ENCODE peak calls at places on chromosomes 11 and 22, in five cellular contexts. One of them, this sample, is unnamed.

GRCh38 chr22:36331912-36332622 is 55.7 kb downstream of the MYH9 start:
- DNase-seq in chondrocyte: no peak
- DNase-seq in tibial nerve: peak
- DNase-seq in right lobe of liver: peak
- DNase-seq in A549: peak
- DNase-seq in this sample: no peak

GRCh38 chr22:41286639-41287091 is 678 bp upstream of the RANGAP1 start:
- DNase-seq in tibial nerve: peak
- DNase-seq in A549: no peak
- DNase-seq in chondrocyte: no peak
- DNase-seq in right lobe of liver: peak
- DNase-seq in this sample: no peak

GRCh38 chr22:48894804-48895250 is 932.8 kb downstream of the BRD1 start:
- DNase-seq in right lobe of liver: no peak
- DNase-seq in chondrocyte: peak
- DNase-seq in tibial nerve: no peak
- DNase-seq in A549: no peak
- DNase-seq in this sample: peak

GRCh38 chr22:50232481-50233151 is 12.2 kb downstream of the TUBGCP6 start:
- DNase-seq in right lobe of liver: no peak
- DNase-seq in tibial nerve: no peak
- DNase-seq in chondrocyte: no peak
- DNase-seq in A549: no peak
- DNase-seq in this sample: no peak

GRCh38 chr11:30786392-30787120 is 200.4 kb upstream of the MPPED2 start:
- DNase-seq in chondrocyte: no peak
- DNase-seq in tibial nerve: no peak
- DNase-seq in right lobe of liver: no peak
- DNase-seq in A549: no peak
- DNase-seq in this sample: no peak

GRCh38 chr22:23763579-23764331 is 965 bp downstream of the C22orf15 start:
- DNase-seq in chondrocyte: no peak
- DNase-seq in A549: no peak
- DNase-seq in tibial nerve: no peak
- DNase-seq in right lobe of liver: no peak
- DNase-seq in this sample: no peak

GRCh38 chr22:40401532-40401931 is 31.1 kb downstream of the SGSM3 start:
- DNase-seq in chondrocyte: no peak
- DNase-seq in tibial nerve: no peak
- DNase-seq in right lobe of liver: no peak
- DNase-seq in A549: no peak
- DNase-seq in this sample: no peak

GRCh38 chr11:117670443-117670842 is 126.6 kb downstream of the DSCAML1 start:
- DNase-seq in right lobe of liver: no peak
- DNase-seq in chondrocyte: no peak
- DNase-seq in tibial nerve: no peak
- DNase-seq in A549: no peak
- DNase-seq in this sample: no peak

GRCh38 chr11:17221968-17222367 is 14.2 kb upstream of the PIK3C2A start:
- DNase-seq in chondrocyte: no peak
- DNase-seq in right lobe of liver: no peak
- DNase-seq in A549: no peak
- DNase-seq in tibial nerve: no peak
- DNase-seq in this sample: no peak

GRCh38 chr11:1566381-1567051 is 5.6 kb downstream of the DUSP8 start:
- DNase-seq in right lobe of liver: peak
- DNase-seq in tibial nerve: no peak
- DNase-seq in chondrocyte: peak
- DNase-seq in A549: no peak
- DNase-seq in this sample: no peak

GRCh38 chr11:1565904-1566247 is 6.2 kb downstream of the DUSP8 start:
- DNase-seq in tibial nerve: no peak
- DNase-seq in right lobe of liver: no peak
- DNase-seq in chondrocyte: no peak
- DNase-seq in A549: no peak
- DNase-seq in this sample: no peak

GRCh38 chr11:1568451-1568911 is 3.6 kb downstream of the DUSP8 start:
- DNase-seq in A549: no peak
- DNase-seq in right lobe of liver: peak
- DNase-seq in tibial nerve: no peak
- DNase-seq in chondrocyte: peak
- DNase-seq in this sample: no peak

GRCh38 chr11:1567721-1568100 is 4.4 kb downstream of the DUSP8 start:
- DNase-seq in tibial nerve: no peak
- DNase-seq in A549: no peak
- DNase-seq in right lobe of liver: no peak
- DNase-seq in chondrocyte: peak
- DNase-seq in this sample: no peak

GRCh38 chr11:1567052-1567720 is 4.9 kb downstream of the DUSP8 start:
- DNase-seq in chondrocyte: peak
- DNase-seq in A549: no peak
- DNase-seq in tibial nerve: no peak
- DNase-seq in right lobe of liver: no peak
- DNase-seq in this sample: no peak
- TF ChIP-seq CTCF in chondrocyte: no peak
- TF ChIP-seq CTCF in A549: peak
- TF ChIP-seq CTCF in tibial nerve: no peak
- TF ChIP-seq CTCF in right lobe of liver: no peak
- TF ChIP-seq CTCF in this sample: no peak

DNA sequence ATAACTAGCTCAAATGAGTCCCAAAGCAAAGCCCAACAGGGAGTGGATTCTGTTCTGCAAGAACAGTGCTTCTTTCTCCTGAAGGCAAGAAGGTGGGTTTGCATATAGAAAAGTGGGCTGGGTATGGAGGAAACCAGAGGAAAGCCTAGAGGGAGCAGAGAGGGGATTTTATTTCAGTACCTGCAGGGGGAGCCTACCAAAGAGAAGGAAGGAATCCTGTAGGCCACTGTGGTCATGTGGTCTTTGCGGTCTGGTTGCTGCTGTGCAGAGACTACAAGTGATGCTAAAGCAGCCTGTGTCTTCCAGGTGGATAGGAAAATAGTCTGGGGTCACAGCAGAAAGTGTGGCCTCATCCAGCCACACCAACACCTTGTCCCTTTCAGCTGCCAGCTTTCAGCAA is 33.2 kb upstream of the ZBTB16 start:
- DNase-seq in A549: no peak
- DNase-seq in right lobe of liver: no peak
- DNase-seq in tibial nerve: no peak
- DNase-seq in chondrocyte: no peak
- DNase-seq in this sample: no peak
- TF ChIP-seq CTCF in A549: no peak
- TF ChIP-seq CTCF in right lobe of liver: no peak
- TF ChIP-seq CTCF in tibial nerve: no peak
- TF ChIP-seq CTCF in chondrocyte: peak
- TF ChIP-seq CTCF in this sample: no peak

GRCh38 chr11:69085490-69086095 is 36.9 kb downstream of the TPCN2 start:
- DNase-seq in A549: no peak
- DNase-seq in right lobe of liver: no peak
- DNase-seq in tibial nerve: no peak
- DNase-seq in chondrocyte: no peak
- DNase-seq in this sample: no peak

GRCh38 chr11:69086741-69087524 is 38.2 kb downstream of the TPCN2 start:
- DNase-seq in A549: no peak
- DNase-seq in chondrocyte: no peak
- DNase-seq in right lobe of liver: no peak
- DNase-seq in tibial nerve: no peak
- DNase-seq in this sample: no peak

GRCh38 chr11:69087811-69088210 is 39.1 kb downstream of the TPCN2 start:
- DNase-seq in right lobe of liver: no peak
- DNase-seq in A549: no peak
- DNase-seq in tibial nerve: no peak
- DNase-seq in chondrocyte: no peak
- DNase-seq in this sample: no peak

GRCh38 chr11:69084371-69084770 is 35.6 kb downstream of the TPCN2 start:
- DNase-seq in tibial nerve: no peak
- DNase-seq in chondrocyte: no peak
- DNase-seq in A549: no peak
- DNase-seq in right lobe of liver: no peak
- DNase-seq in this sample: no peak

DNA sequence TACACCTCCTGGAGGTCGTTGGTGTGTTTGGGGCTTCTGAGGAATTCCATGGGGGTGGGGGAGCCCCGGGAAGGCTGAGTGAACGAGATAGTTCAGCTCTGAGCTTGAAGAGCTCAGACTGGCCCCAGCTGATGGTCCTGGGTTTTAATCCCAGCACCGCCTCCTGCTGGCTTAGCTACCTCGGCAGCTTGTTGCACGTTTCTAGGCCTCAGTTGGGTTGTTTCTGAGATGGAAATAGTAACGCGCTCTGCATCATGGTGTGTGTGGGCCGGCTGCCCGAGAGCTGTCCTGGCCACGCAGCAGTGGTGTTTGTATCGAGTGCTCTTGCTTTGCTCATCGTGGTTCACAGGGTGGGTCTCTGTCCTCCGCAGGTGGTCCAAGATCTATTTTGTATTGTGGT is 37.4 kb downstream of the TPCN2 start:
- DNase-seq in right lobe of liver: no peak
- DNase-seq in chondrocyte: no peak
- DNase-seq in tibial nerve: peak
- DNase-seq in A549: no peak
- DNase-seq in this sample: no peak
- TF ChIP-seq CTCF in right lobe of liver: no peak
- TF ChIP-seq CTCF in chondrocyte: peak
- TF ChIP-seq CTCF in tibial nerve: no peak
- TF ChIP-seq CTCF in A549: no peak
- TF ChIP-seq CTCF in this sample: no peak

GRCh38 chr11:110447897-110448522 is 18.3 kb downstream of the FDX1 start:
- DNase-seq in A549: no peak
- DNase-seq in right lobe of liver: no peak
- DNase-seq in chondrocyte: no peak
- DNase-seq in tibial nerve: no peak
- DNase-seq in this sample: no peak
- TF ChIP-seq CTCF in A549: peak
- TF ChIP-seq CTCF in right lobe of liver: peak
- TF ChIP-seq CTCF in chondrocyte: peak
- TF ChIP-seq CTCF in tibial nerve: peak
- TF ChIP-seq CTCF in this sample: peak

DNA sequence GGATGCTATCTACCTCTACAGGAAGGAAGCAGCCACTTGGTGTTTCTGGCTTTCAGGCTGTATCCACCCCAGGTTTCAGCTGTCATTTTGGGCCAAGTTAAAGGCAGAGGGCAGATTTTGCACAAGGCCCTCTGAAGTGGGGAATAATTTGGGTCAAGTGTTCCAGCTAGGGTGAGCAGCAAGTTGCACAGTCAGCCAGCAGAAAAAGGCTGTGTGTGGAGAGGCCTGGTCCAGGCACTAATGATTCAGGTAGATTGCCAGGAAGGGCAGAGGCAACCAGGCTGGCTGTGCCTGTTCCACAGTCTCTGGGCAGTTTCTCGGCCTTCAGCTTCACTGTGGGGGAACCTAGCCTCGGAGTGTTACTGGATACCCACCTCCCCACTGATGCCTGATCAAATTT is 8.6 kb upstream of the ELF5 start:
- DNase-seq in tibial nerve: no peak
- DNase-seq in right lobe of liver: no peak
- DNase-seq in chondrocyte: no peak
- DNase-seq in A549: no peak
- DNase-seq in this sample: no peak
- TF ChIP-seq CTCF in tibial nerve: no peak
- TF ChIP-seq CTCF in right lobe of liver: no peak
- TF ChIP-seq CTCF in chondrocyte: no peak
- TF ChIP-seq CTCF in A549: no peak
- TF ChIP-seq CTCF in this sample: no peak

DNA sequence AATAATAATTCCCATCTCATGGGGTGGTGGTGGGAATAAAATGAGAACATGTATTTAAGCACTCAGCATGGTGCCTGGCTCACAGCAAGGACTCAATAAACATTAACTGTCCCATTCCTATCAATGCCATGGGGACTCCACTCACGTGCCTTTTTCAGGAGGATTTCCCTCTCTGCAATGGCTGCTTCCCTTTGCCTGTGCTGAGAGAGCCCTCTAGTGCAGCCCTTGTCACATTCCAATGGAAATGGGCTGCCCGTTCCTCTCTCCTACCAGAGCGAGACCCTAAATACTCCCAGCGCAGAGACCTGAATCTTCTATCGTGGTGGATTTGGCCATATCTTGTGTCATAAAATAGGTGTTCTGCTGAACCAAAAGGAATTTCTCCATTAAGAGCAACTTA is 621.5 kb upstream of the B3GAT1 start:
- DNase-seq in A549: no peak
- DNase-seq in right lobe of liver: no peak
- DNase-seq in tibial nerve: no peak
- DNase-seq in chondrocyte: no peak
- DNase-seq in this sample: peak
- TF ChIP-seq CTCF in A549: no peak
- TF ChIP-seq CTCF in right lobe of liver: peak
- TF ChIP-seq CTCF in tibial nerve: no peak
- TF ChIP-seq CTCF in chondrocyte: peak
- TF ChIP-seq CTCF in this sample: no peak

DNA sequence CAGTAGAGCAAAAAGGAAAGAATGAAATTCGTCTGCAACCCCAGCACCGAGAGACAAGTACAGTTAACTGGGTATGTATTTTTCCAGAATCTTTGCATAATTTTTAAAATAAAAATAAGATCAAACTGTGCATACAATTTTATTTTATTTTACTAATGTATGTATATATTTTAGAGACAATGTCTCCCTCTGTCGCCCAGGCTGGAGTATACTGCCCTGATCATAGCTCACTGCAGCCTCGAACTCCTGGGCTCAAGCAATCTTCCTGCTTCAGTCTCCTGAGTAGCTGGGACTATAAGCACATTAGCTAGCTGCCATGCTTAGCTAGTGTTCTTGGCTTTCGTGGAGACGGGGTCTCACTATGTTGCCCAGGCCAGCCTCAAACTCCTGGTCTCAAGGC is 18.8 kb upstream of the DRD2 start:
- DNase-seq in chondrocyte: no peak
- DNase-seq in A549: no peak
- DNase-seq in tibial nerve: no peak
- DNase-seq in right lobe of liver: no peak
- DNase-seq in this sample: no peak
- TF ChIP-seq CTCF in chondrocyte: no peak
- TF ChIP-seq CTCF in A549: no peak
- TF ChIP-seq CTCF in tibial nerve: no peak
- TF ChIP-seq CTCF in right lobe of liver: no peak
- TF ChIP-seq CTCF in this sample: no peak

This sample was measured in mesothelial cell of epicardium.